ENCODE peak calls at places on chromosomes 3 and 15, in seven cellular contexts. Z, P, C, J, Q, V and U are unnamed samples.

GRCh38 chr3:72664576-72664975 is 183.7 kb downstream of the SHQ1 start:
- DNase-seq in V (no peak), Z (no peak), Q (no peak), P (no peak), J (no peak), C (no peak), U (no peak)

GRCh38 chr3:50215529-50215928 is 10.5 kb downstream of the SLC38A3 start:
- DNase-seq in P (no peak), C (no peak), Q (no peak), Z (no peak), J (no peak), V (no peak), U (no peak)

GRCh38 chr3:170563712-170564423 is 22.0 kb downstream of the SLC7A14 start:
- DNase-seq in P (no peak), C (no peak), V (no peak), Q (peak; percentile 82), Z (no peak), J (no peak), U (peak; percentile 17)

GRCh38 chr3:139204756-139205155 is 139.1 kb upstream of the MRPS22 start:
- DNase-seq in P (no peak), Q (peak; percentile 50), Z (no peak), J (peak; percentile 52), V (no peak), C (no peak), U (no peak)

GRCh38 chr15:77907824-77908751 is 169.4 kb downstream of the TBC1D2B start:
- DNase-seq in V (peak; percentile 45), Q (peak; percentile 18), Z (peak; percentile 29), J (no peak), P (no peak), C (peak; percentile 64), U (peak; percentile 44)

GRCh38 chr3:193483988-193484539 is 70.6 kb downstream of the ATP13A4 start:
- DNase-seq in Z (no peak), C (no peak), P (no peak), V (no peak), J (no peak), Q (no peak), U (no peak)

GRCh38 chr3:120641696-120642246 is 40.3 kb downstream of the HGD start:
- DNase-seq in J (no peak), V (no peak), Z (no peak), C (no peak), Q (no peak), P (no peak), U (no peak)

GRCh38 chr3:160870327-160870726 is 114.3 kb downstream of the PPM1L start:
- DNase-seq in Z (no peak), P (no peak), C (no peak), Q (no peak), V (peak; percentile 16), J (no peak), U (no peak)

GRCh38 chr3:180447156-180447555 is 154.8 kb upstream of the TTC14 start:
- DNase-seq in V (no peak), J (peak; percentile 62), Q (no peak), Z (peak; percentile 79), C (no peak), P (no peak), U (no peak)

GRCh38 chr3:10357095-10357494 is 36.2 kb upstream of the SEC13 start:
- DNase-seq in Q (no peak), Z (no peak), P (no peak), C (no peak), V (no peak), J (no peak), U (no peak)

GRCh38 chr15:57607570-57608000 is 15.9 kb downstream of the MYZAP start:
- DNase-seq in J (peak; percentile 75), Q (no peak), P (no peak), V (no peak), Z (peak; percentile 84), C (no peak), U (no peak)

GRCh38 chr3:134103470-134103869 is 73.7 kb upstream of the SLCO2A1 start:
- DNase-seq in V (no peak), Z (no peak), C (no peak), P (no peak), Q (no peak), J (no peak), U (no peak)

GRCh38 chr3:149120051-149120972 is 9.1 kb upstream of the HPS3 start:
- DNase-seq in V (peak; percentile 71), Q (peak; percentile 76), J (peak; percentile 35), C (no peak), Z (peak; percentile 67), P (no peak), U (peak; percentile 42)

GRCh38 chr3:100737334-100737733 is 28.0 kb downstream of the TFG start:
- DNase-seq in Z (peak; percentile 51), C (no peak), Q (peak; percentile 15), V (peak; percentile 68), P (no peak), J (peak; percentile 25), U (no peak)

GRCh38 chr3:194876403-194877165 is 190.9 kb downstream of the FAM43A start:
- DNase-seq in P (no peak), C (peak; percentile 84), Q (no peak), V (no peak), Z (no peak), J (no peak), U (no peak)

GRCh38 chr3:174955513-174956001 is 96.4 kb downstream of the NAALADL2 start:
- DNase-seq in P (no peak), C (no peak), J (peak; percentile 62), Z (peak; percentile 84), V (no peak), Q (peak; percentile 48), U (no peak)

GRCh38 chr3:49703443-49703927 is 14.1 kb downstream of the RNF123 start:
- DNase-seq in Q (peak; percentile 62), V (peak; percentile 75), P (no peak), Z (peak; percentile 52), J (peak; percentile 49), C (no peak), U (no peak)

GRCh38 chr3:49020335-49021212 is 1.3 kb upstream of the NDUFAF3 start:
- DNase-seq in P (peak; percentile 82), V (peak; percentile 78), Z (no peak), Q (no peak), C (no peak), J (no peak), U (peak; percentile 68)

GRCh38 chr15:51842852-51843737 is 13.6 kb downstream of the TMOD3 start:
- DNase-seq in J (peak; percentile 94), C (no peak), V (no peak), Q (peak; percentile 79), Z (peak; percentile 95), P (no peak), U (no peak)

GRCh38 chr3:157767602-157768001 is 264.4 kb upstream of the VEPH1 start:
- DNase-seq in J (no peak), P (no peak), V (no peak), Q (no peak), C (no peak), Z (peak; percentile 5), U (no peak)

GRCh38 chr15:47586653-47587224 is 130.6 kb upstream of the SEMA6D start:
- DNase-seq in V (no peak), C (no peak), P (no peak), J (no peak), Z (no peak), Q (no peak), U (no peak)

GRCh38 chr15:69499521-69500201 is 47.0 kb downstream of the RPLP1 start:
- DNase-seq in P (no peak), Z (no peak), J (no peak), V (peak; percentile 44), C (no peak), Q (no peak), U (no peak)

GRCh38 chr15:35305906-35306305 is 220.8 kb upstream of the NANOGP8 start:
- DNase-seq in V (no peak), J (peak; percentile 55), Q (peak; percentile 92), Z (peak; percentile 40), P (no peak), C (no peak), U (no peak)

GRCh38 chr15:35038655-35039534 is 46.2 kb downstream of the NANOGP8 start:
- DNase-seq in P (no peak), Z (peak; percentile 55), J (peak; percentile 17), C (no peak), Q (peak; percentile 77), V (no peak), U (no peak)

GRCh38 chr15:101710806-101711205 is 13.5 kb downstream of the TARS3 start:
- DNase-seq in C (no peak), P (no peak), Q (peak; percentile 52), Z (peak; percentile 34), V (no peak), J (no peak), U (no peak)

GRCh38 chr15:64667736-64668161 is 107.6 kb downstream of the RBPMS2 start:
- DNase-seq in Z (no peak), V (no peak), Q (peak; percentile 86), J (no peak), P (no peak), C (no peak), U (no peak)

GRCh38 chr3:40292637-40293036 is 16.9 kb upstream of the EIF1B start:
- DNase-seq in V (peak; percentile 53), Q (no peak), P (no peak), Z (no peak), J (no peak), C (no peak), U (no peak)

GRCh38 chr3:177035678-177036077 is 161.6 kb downstream of the TBL1XR1 start:
- DNase-seq in J (no peak), C (no peak), Z (no peak), V (no peak), Q (no peak), P (no peak), U (no peak)
- H3K36me3 ChIP-seq in J (peaks cover 34% of the 10 kb centered on the region), C (no peaks in the 10 kb centered on the region), Z (peaks cover 9% of the 10 kb centered on the region), V (peaks cover 17% of the 10 kb centered on the region), Q (peaks cover 32% of the 10 kb centered on the region), P (peaks cover 33% of the 10 kb centered on the region), U (peaks cover 6% of the 10 kb centered on the region)

DNA sequence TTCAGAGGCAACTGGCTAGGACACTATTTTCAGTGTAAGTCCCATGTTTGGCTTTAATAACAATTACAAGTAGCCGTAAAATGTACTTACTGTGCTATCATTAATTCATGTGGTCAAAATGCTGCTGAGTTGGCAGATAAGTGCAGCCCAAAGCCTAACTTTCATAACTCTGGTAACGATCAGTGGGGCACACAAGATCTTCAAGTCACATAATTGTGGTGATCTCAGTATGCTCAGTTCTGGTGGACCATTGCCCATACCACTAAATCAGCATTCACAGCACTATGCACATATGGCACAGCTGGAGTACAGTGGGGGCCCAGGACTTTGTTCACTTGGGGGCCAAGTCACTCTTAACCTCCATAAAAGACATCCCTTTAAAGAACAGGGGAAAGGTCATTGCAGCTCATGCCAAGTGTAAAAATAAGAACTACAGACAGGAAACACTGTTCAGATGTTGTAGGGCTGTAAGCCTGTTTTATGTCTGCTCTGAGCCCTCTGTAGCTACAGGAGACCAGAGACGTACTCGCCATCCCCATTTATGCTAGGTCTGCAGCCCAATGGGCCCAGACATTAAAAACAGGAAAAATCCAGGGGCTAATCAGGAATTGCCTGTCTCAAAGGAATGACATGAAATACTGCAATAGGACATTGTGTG is 282.6 kb upstream of the EPHA3 start:
- DNase-seq in J (no peak), V (no peak), C (no peak), P (no peak), Q (no peak), Z (no peak), U (no peak)
- H3K4me3 ChIP-seq in J (no peak overlapping the region), V (no peak overlapping the region), C (no peak overlapping the region), P (no peak overlapping the region), Q (no peak overlapping the region), Z (no peak overlapping the region), U (no peak overlapping the region)

GRCh38 chr3:116517308-116517707 is 72.0 kb upstream of the LSAMP start:
- DNase-seq in C (no peak), V (peak; percentile 39), P (no peak), Z (peak; percentile 10), Q (peak; percentile 4), J (no peak), U (no peak)
- TF ChIP-seq CTCF in C (no peak), V (peak; percentile 63), P (no peak), Z (peak; percentile 1), Q (no peak), J (peak; percentile 31), U (peak; percentile 42)

GRCh38 chr3:186976802-186977201 is 46.5 kb downstream of the ST6GAL1 start:
- DNase-seq in Z (no peak), J (no peak), C (no peak), P (no peak), V (no peak), Q (no peak), U (no peak)
- H3K36me3 ChIP-seq in Z (peaks cover 1% of the 10 kb centered on the region), J (peaks cover under 1% of the 10 kb centered on the region), C (no peaks in the 10 kb centered on the region), P (no peaks in the 10 kb centered on the region), V (no peaks in the 10 kb centered on the region), Q (no peaks in the 10 kb centered on the region), U (peaks cover 19% of the 10 kb centered on the region)